ENCODE peak calls at places on chromosomes 1 and 21, in seven cellular contexts. E is kidney, K is body of pancreas, H is Caco-2, T is A549, P is vagina, M is left lung. W is an unnamed sample.

GRCh38 chr1:21335750-21336168 is 45.5 kb upstream of the ECE1 start:
- DNase-seq in E (no peak), K (no peak), H (no peak), T (no peak), P (no peak), M (no peak), W (no peak)

GRCh38 chr21:42282021-42282420 is 33.2 kb downstream of the TFF3 start:
- DNase-seq in E (no peak), K (no peak), H (no peak), T (no peak), P (no peak), M (no peak), W (no peak)

GRCh38 chr1:77056525-77056924 is 162.7 kb downstream of the PIGK start:
- DNase-seq in E (no peak), K (no peak), H (no peak), T (no peak), P (no peak), M (no peak), W (no peak)

GRCh38 chr1:210598135-210598652 is 269.5 kb downstream of the HHAT start:
- DNase-seq in E (peak; percentile 84), K (peak; percentile 54), H (peak; percentile 69), T (peak; percentile 66), P (peak; percentile 92), M (peak; percentile 80), W (no peak)

GRCh38 chr1:246329900-246330299 is 177.2 kb downstream of the SMYD3 start:
- DNase-seq in E (no peak), K (no peak), H (no peak), T (no peak), P (no peak), M (no peak), W (no peak)

GRCh38 chr1:162213281-162213909 is 143.9 kb downstream of the NOS1AP start:
- DNase-seq in E (peak; percentile 90), K (peak; percentile 86), H (no peak), T (no peak), P (no peak), M (peak; percentile 48), W (peak; percentile 79)

GRCh38 chr1:34328281-34328680 is 151.6 kb downstream of the C1orf94 start:
- DNase-seq in E (no peak), K (no peak), H (no peak), T (no peak), P (no peak), M (no peak), W (no peak)

GRCh38 chr1:174954686-174955669 is 44.8 kb upstream of the CACYBP start:
- DNase-seq in E (no peak), K (no peak), H (no peak), T (no peak), P (no peak), M (no peak), W (no peak)

GRCh38 chr1:192809286-192810252 is 730 bp downstream of the RGS2 start:
- DNase-seq in E (no peak), K (peak; percentile 56), H (no peak), T (peak; percentile 23), P (no peak), M (peak; percentile 53), W (no peak)

GRCh38 chr1:2031546-2032540 is 12.7 kb downstream of the GABRD start:
- DNase-seq in E (peak; percentile 69), K (no peak), H (no peak), T (no peak), P (no peak), M (no peak), W (no peak)

GRCh38 chr1:185314416-185314815 is 2.6 kb downstream of the IVNS1ABP start:
- DNase-seq in E (no peak), K (no peak), H (no peak), T (no peak), P (no peak), M (no peak), W (no peak)

GRCh38 chr1:57188169-57188568 is 222.4 kb upstream of the C8B start:
- DNase-seq in E (no peak), K (no peak), H (no peak), T (no peak), P (no peak), M (no peak), W (no peak)

GRCh38 chr21:41965447-41966340 is 11.9 kb upstream of the C2CD2 start:
- DNase-seq in E (no peak), K (no peak), H (no peak), T (no peak), P (peak; percentile 71), M (no peak), W (no peak)

GRCh38 chr1:221868894-221869293 is 127.0 kb upstream of the DUSP10 start:
- DNase-seq in E (no peak), K (no peak), H (no peak), T (peak; percentile 39), P (no peak), M (no peak), W (peak; percentile 61)

GRCh38 chr1:52460686-52461085 is 56.3 kb downstream of the PRPF38A start:
- DNase-seq in E (no peak), K (no peak), H (no peak), T (no peak), P (no peak), M (no peak), W (no peak)

GRCh38 chr1:232472485-232473041 is 157.4 kb downstream of the SIPA1L2 start:
- DNase-seq in E (no peak), K (no peak), H (no peak), T (no peak), P (no peak), M (no peak), W (peak; percentile 14)

GRCh38 chr1:24830680-24831272 is 85.5 kb downstream of the CLIC4 start:
- DNase-seq in E (no peak), K (no peak), H (no peak), T (peak; percentile 34), P (no peak), M (no peak), W (peak; percentile 27)

GRCh38 chr1:158289722-158290570 is at the start of gene CD1C:
- DNase-seq in E (no peak), K (no peak), H (no peak), T (no peak), P (no peak), M (no peak), W (no peak)

GRCh38 chr1:27116697-27117096 is 38.2 kb downstream of the SLC9A1 start:
- DNase-seq in E (no peak), K (peak; percentile 58), H (no peak), T (no peak), P (no peak), M (no peak), W (no peak)

GRCh38 chr1:30234091-30234490 is 489.3 kb downstream of the MATN1 start:
- DNase-seq in E (no peak), K (no peak), H (no peak), T (no peak), P (no peak), M (no peak), W (no peak)

GRCh38 chr1:33256701-33257387 is 552 bp downstream of the ZNF362 start:
- DNase-seq in E (no peak), K (peak; percentile 78), H (peak; percentile 66), T (peak; percentile 49), P (no peak), M (peak; percentile 64), W (peak; percentile 50)

GRCh38 chr1:61446531-61446991 is 278.4 kb downstream of the TM2D1 start:
- DNase-seq in E (no peak), K (no peak), H (no peak), T (no peak), P (no peak), M (no peak), W (no peak)

GRCh38 chr1:10143961-10144485 is 66.3 kb upstream of the KIF1B start:
- DNase-seq in E (no peak), K (no peak), H (no peak), T (no peak), P (no peak), M (no peak), W (no peak)

GRCh38 chr1:24949331-24949881 is 19.3 kb upstream of the RUNX3 start:
- DNase-seq in E (no peak), K (no peak), H (no peak), T (no peak), P (no peak), M (no peak), W (no peak)

GRCh38 chr21:44880762-44881585 is 7.5 kb upstream of the PTTG1IP start:
- DNase-seq in E (no peak), K (peak; percentile 44), H (no peak), T (no peak), P (no peak), M (no peak), W (no peak)

GRCh38 chr1:211731456-211732275 is 56.2 kb upstream of the NEK2 start:
- DNase-seq in E (no peak), K (no peak), H (no peak), T (no peak), P (no peak), M (no peak), W (no peak)

GRCh38 chr1:211726467-211726866 is 51.0 kb upstream of the NEK2 start:
- DNase-seq in E (no peak), K (no peak), H (no peak), T (no peak), P (no peak), M (no peak), W (no peak)

GRCh38 chr1:211732276-211732571 is 56.8 kb upstream of the NEK2 start:
- DNase-seq in E (no peak), K (no peak), H (no peak), T (no peak), P (no peak), M (no peak), W (no peak)

GRCh38 chr1:211729238-211729637 is 53.8 kb upstream of the NEK2 start:
- DNase-seq in E (no peak), K (no peak), H (no peak), T (no peak), P (no peak), M (no peak), W (no peak)

DNA sequence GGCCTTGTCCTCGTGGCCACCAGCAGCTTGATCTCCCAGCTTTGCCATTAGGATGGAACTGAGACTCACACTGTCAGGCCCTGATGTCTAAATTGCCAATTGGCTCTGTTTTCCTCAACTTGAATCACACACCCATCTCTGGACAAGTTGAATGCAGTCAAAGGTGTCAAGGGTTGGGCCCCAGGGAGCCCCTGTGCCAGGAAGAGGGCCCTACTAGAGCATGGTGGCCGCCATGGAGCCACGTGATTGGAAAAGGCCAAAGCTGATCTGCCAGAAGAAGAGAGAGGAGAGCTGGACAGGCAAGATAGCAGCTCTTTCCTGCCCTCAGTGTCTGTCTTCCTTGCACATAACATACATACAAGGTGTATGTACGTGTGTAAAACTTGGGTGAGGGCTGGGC is 54.9 kb upstream of the NEK2 start:
- DNase-seq in E (no peak), K (no peak), H (no peak), T (no peak), P (no peak), M (no peak), W (no peak)
- TF ChIP-seq CTCF in E (no peak), K (no peak), H (no peak), T (no peak), P (no peak), M (no peak), W (no peak)

GRCh38 chr1:231395051-231395995 is 26.8 kb downstream of the EGLN1 start:
- DNase-seq in E (no peak), K (peak; percentile 51), H (no peak), T (peak; percentile 90), P (no peak), M (no peak), W (no peak)
- H3K4me3 ChIP-seq in E (no peak overlapping the region), K (no peak overlapping the region), H (no peak overlapping the region), T (peak overlapping the region; percentile 5), P (no peak overlapping the region), M (no peak overlapping the region), W (no peak overlapping the region)

GRCh38 chr1:229625893-229626831 is at the start of the genes TAF5L and URB2:
- DNase-seq in E (peak; percentile 95), K (peak; percentile 90), H (peak; percentile 91), T (peak; percentile 90), P (no peak), M (peak; percentile 88), W (peak; percentile 72)
- TF ChIP-seq CTCF in E (no peak), K (no peak), H (no peak), T (no peak), P (no peak), M (no peak), W (no peak)

GRCh38 chr1:59814901-59815825 is at the start of gene HOOK1:
- DNase-seq in E (no peak), K (peak; percentile 32), H (peak; percentile 35), T (peak; percentile 1), P (no peak), M (peak; percentile 34), W (no peak)
- H3K4me3 ChIP-seq in E (peak within 1 kb of the TSS; percentile 56), K (peak within 1 kb of the TSS; percentile 79), H (peak within 1 kb of the TSS; percentile 83), T (peak within 1 kb of the TSS; percentile 54), P (peak within 1 kb of the TSS; percentile 53), M (peak within 1 kb of the TSS; percentile 38), W (peak within 1 kb of the TSS; percentile 60)

W was measured in LNCaP clone FGC.